ENCODE peak calls at places on chromosome 17, in four cellular contexts. One of them, this sample, is unnamed.

GRCh38 chr17:58136669-58137279 is 11.4 kb upstream of the OR4D1 start:
- DNase-seq in IMR-90: no peak
- DNase-seq in neuronal stem cell: no peak
- DNase-seq in H1: no peak
- DNase-seq in this sample: no peak

GRCh38 chr17:49101054-49101534 is 31.5 kb upstream of the B4GALNT2 start:
- DNase-seq in neuronal stem cell: no peak
- DNase-seq in H1: no peak
- DNase-seq in IMR-90: peak; percentile 86
- DNase-seq in this sample: peak; percentile 92

GRCh38 chr17:74748529-74749261 is at the start of gene NHERF1:
- DNase-seq in neuronal stem cell: peak; percentile 92
- DNase-seq in IMR-90: peak; percentile 82
- DNase-seq in H1: no peak
- DNase-seq in this sample: peak; percentile 92

GRCh38 chr17:64635647-64636305 is 26.3 kb downstream of the SMURF2 start:
- DNase-seq in IMR-90: peak; percentile 88
- DNase-seq in neuronal stem cell: no peak
- DNase-seq in H1: no peak
- DNase-seq in this sample: peak; percentile 51

GRCh38 chr17:2400877-2401425 is at the start of gene MNT:
- DNase-seq in neuronal stem cell: peak; percentile 94
- DNase-seq in IMR-90: peak; percentile 92
- DNase-seq in H1: peak; percentile 82
- DNase-seq in this sample: peak; percentile 95

GRCh38 chr17:3828151-3828851 is 17.7 kb downstream of the NCBP3 start:
- DNase-seq in IMR-90: peak; percentile 86
- DNase-seq in neuronal stem cell: no peak
- DNase-seq in H1: no peak
- DNase-seq in this sample: peak; percentile 68

GRCh38 chr17:35345926-35346771 is 27.3 kb downstream of the SLFN11 start:
- DNase-seq in IMR-90: peak; percentile 53
- DNase-seq in neuronal stem cell: peak; percentile 15
- DNase-seq in H1: no peak
- DNase-seq in this sample: peak; percentile 79

GRCh38 chr17:42111901-42112551 is 488 bp downstream of the DHX58 start:
- DNase-seq in H1: no peak
- DNase-seq in IMR-90: peak; percentile 17
- DNase-seq in neuronal stem cell: no peak
- DNase-seq in this sample: peak; percentile 27

GRCh38 chr17:1904273-1905052 is 74.7 kb downstream of the RPA1 start:
- DNase-seq in IMR-90: no peak
- DNase-seq in neuronal stem cell: no peak
- DNase-seq in H1: no peak
- DNase-seq in this sample: no peak

DNA sequence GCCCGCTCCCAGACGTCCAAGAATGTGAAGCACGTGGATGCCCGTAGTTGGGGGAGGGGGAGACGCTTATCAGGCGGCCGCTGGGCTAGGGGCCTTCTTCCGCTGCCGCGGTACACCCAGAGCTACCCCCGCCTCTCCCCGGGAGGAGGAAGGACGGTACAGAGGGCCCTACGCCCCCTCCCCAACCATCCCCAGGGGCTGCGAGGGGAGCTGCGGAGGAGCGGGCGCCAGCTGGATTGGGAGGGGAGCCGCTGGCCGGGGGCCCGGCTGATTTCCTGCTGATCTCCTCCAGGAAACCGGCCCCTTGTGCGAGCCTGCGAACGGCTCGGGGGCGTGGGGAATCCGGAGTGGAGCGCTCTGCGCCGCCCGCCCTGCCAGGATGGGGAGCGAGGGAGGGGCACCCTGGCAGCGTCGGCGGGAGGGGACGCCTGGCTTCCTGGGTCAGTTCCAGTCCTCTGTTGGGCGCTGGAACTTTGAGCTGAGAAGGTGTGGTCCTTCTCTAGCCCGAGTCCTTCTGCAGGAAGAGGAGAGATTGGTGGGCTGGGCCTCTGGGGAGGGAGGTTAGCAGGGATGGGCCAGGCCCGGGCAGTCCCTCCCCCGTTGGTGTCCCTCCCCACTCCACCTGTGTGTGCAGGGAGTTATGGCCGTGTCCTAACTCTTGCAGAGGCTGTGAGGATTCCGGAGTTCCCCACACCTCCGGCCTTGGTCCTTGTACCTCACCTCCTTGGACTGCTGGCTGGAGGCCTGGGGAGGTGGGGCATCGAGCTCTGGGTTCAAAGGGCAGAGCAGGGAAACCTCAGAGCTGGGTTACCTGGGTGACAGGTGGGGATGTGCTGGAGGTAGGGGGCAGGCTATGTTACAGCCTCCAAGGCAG is 19.1 kb downstream of the GJD3 start:
- DNase-seq in IMR-90: peak; percentile 51
- DNase-seq in H1: no peak
- DNase-seq in neuronal stem cell: peak; percentile 72
- DNase-seq in this sample: peak; percentile 55
- H3K23ac ChIP-seq in IMR-90: peak overlapping the region; percentile 10
- H3K23ac ChIP-seq in H1: no peak overlapping the region
- H3K23ac ChIP-seq in neuronal stem cell: peak overlapping the region; percentile 1
- H3K23ac ChIP-seq in this sample: peak overlapping the region; percentile 47

GRCh38 chr17:15398736-15399331 is 57.4 kb upstream of the TEKT3 start:
- DNase-seq in IMR-90: peak; percentile 74
- DNase-seq in H1: no peak
- DNase-seq in neuronal stem cell: no peak
- DNase-seq in this sample: peak; percentile 83
- H3K4me3 ChIP-seq in IMR-90: no peak overlapping the region
- H3K4me3 ChIP-seq in H1: no peak overlapping the region
- H3K4me3 ChIP-seq in neuronal stem cell: no peak overlapping the region
- H3K4me3 ChIP-seq in this sample: peak overlapping the region; percentile 9

GRCh38 chr17:7263801-7264078 is 1.5 kb upstream of the CLDN7 start:
- DNase-seq in H1: no peak
- DNase-seq in IMR-90: no peak
- DNase-seq in neuronal stem cell: no peak
- DNase-seq in this sample: no peak

GRCh38 chr17:7261377-7262191 is 694 bp downstream of the CLDN7 start:
- DNase-seq in neuronal stem cell: no peak
- DNase-seq in H1: no peak
- DNase-seq in IMR-90: no peak
- DNase-seq in this sample: no peak

GRCh38 chr17:7263071-7263800 is 958 bp upstream of the CLDN7 start:
- DNase-seq in neuronal stem cell: no peak
- DNase-seq in IMR-90: no peak
- DNase-seq in H1: no peak
- DNase-seq in this sample: no peak

GRCh38 chr17:7260601-7261376 is 1.5 kb downstream of the CLDN7 start:
- DNase-seq in IMR-90: no peak
- DNase-seq in H1: no peak
- DNase-seq in neuronal stem cell: no peak
- DNase-seq in this sample: no peak

DNA sequence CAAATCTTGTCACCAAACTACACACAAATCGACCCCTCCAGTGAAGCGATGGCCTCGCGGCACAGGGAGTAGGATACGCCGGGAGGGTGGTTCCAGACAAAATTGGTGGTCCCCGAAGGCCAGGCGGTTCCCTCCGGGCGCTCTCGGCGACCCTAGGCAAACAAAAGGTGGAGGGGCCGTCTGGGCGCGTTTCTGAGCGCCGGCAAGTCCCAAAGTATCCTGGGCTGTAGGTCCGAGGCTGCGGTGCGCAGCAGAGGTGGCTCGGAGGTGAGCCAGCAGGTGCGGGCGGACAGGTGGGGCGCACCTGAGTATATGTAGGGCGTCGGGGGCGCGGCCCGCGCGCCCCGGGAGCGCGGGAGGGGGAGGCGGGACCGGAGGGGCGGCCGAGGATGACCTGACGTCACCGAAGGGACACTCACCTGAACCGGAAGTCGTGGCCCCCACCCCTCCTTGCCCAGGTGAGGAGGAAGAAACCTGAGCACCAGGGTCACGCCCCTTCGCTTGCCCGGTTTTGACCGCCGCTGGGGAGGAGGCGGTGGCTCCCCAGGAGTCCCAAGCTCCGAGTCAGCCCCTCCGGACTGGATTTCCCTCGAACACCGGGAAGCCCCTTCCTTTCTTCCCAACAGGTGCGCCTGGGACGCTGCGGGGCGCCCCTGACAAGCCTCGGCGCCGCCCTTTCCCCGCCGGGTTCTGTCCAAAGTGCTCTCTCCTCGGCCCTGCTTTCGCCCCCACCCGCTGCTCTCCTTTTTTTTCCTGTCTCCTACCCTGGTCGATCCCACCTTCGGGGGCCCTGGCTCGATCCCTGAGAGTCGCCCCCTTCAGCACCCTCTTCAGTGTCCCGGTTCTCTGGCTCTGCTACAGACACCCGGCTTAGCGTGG is at the start of gene CLDN7:
- DNase-seq in H1: peak; percentile 90
- DNase-seq in neuronal stem cell: no peak
- DNase-seq in IMR-90: no peak
- DNase-seq in this sample: no peak
- H2BK120ac ChIP-seq in H1: no peak within 1 kb of the TSS
- H2BK120ac ChIP-seq in neuronal stem cell: no peak within 1 kb of the TSS
- H2BK120ac ChIP-seq in IMR-90: peak within 1 kb of the TSS; percentile 88
- H2BK120ac ChIP-seq in this sample: peak within 1 kb of the TSS; percentile 43

GRCh38 chr17:11351479-11351878 is 110.5 kb downstream of the SHISA6 start:
- DNase-seq in neuronal stem cell: no peak
- DNase-seq in H1: no peak
- DNase-seq in IMR-90: no peak
- DNase-seq in this sample: no peak
- H3K23ac ChIP-seq in neuronal stem cell: no peak overlapping the region
- H3K23ac ChIP-seq in H1: no peak overlapping the region
- H3K23ac ChIP-seq in IMR-90: no peak overlapping the region
- H3K23ac ChIP-seq in this sample: no peak overlapping the region